ENCODE peak calls at places on chromosomes 7 and 10, in five cellular contexts. H is HCT116; I is uterus; T is naive thymus-derived CD4-positive, alpha-beta T cell; R is cardiac muscle cell. N is an unnamed sample.

GRCh38 chr7:124412531-124412930 is 353.1 kb downstream of the GPR37 start:
- DNase-seq in H (no peak), I (no peak), T (no peak), R (no peak), N (no peak)

GRCh38 chr7:114502454-114503254 is 88.0 kb downstream of the FOXP2 start:
- DNase-seq in H (no peak), I (no peak), T (no peak), R (peak; percentile 67), N (no peak)

GRCh38 chr7:91083855-91084644 is 180.2 kb upstream of the FZD1 start:
- DNase-seq in H (no peak), I (no peak), T (no peak), R (peak; percentile 17), N (no peak)

GRCh38 chr7:138606251-138606650 is 94.9 kb downstream of the SVOPL start:
- DNase-seq in H (no peak), I (no peak), T (no peak), R (no peak), N (no peak)

GRCh38 chr10:46526682-46527038 is 29.8 kb downstream of the GPRIN2 start:
- DNase-seq in H (no peak), I (peak; percentile 14), T (no peak), R (no peak), N (no peak)

GRCh38 chr7:35463176-35463575 is 209.3 kb upstream of the TBX20 start:
- DNase-seq in H (no peak), I (no peak), T (no peak), R (no peak), N (no peak)

GRCh38 chr7:129522088-129522970 is 20.0 kb downstream of the SMKR1 start:
- DNase-seq in H (no peak), I (no peak), T (no peak), R (peak; percentile 6), N (no peak)

GRCh38 chr7:129958643-129959479 is 6.1 kb upstream of the UBE2H start:
- DNase-seq in H (peak; percentile 69), I (no peak), T (no peak), R (peak; percentile 81), N (no peak)

GRCh38 chr7:137572071-137572784 is 228.7 kb upstream of the PTN start:
- DNase-seq in H (no peak), I (no peak), T (no peak), R (no peak), N (no peak)

GRCh38 chr10:79434816-79435215 is 10.6 kb downstream of the ZCCHC24 start:
- DNase-seq in H (no peak), I (peak; percentile 83), T (no peak), R (peak; percentile 76), N (no peak)

GRCh38 chr7:7830122-7830878 is 111.9 kb upstream of the RPA3 start:
- DNase-seq in H (no peak), I (no peak), T (no peak), R (no peak), N (no peak)

GRCh38 chr10:70597856-70598815 is 4.4 kb downstream of the PRF1 start:
- DNase-seq in H (no peak), I (no peak), T (no peak), R (no peak), N (no peak)

GRCh38 chr7:70032673-70033072 is 434.4 kb downstream of the AUTS2 start:
- DNase-seq in H (no peak), I (no peak), T (no peak), R (no peak), N (no peak)

GRCh38 chr10:114682532-114682931 is 24.5 kb upstream of the ABLIM1 start:
- DNase-seq in H (no peak), I (no peak), T (no peak), R (peak; percentile 27), N (no peak)

GRCh38 chr10:47381427-47382379 is 2.4 kb downstream of the ZNF488 start:
- DNase-seq in H (no peak), I (no peak), T (no peak), R (no peak), N (no peak)

GRCh38 chr10:30185916-30186315 is 126.5 kb upstream of the JCAD start:
- DNase-seq in H (no peak), I (no peak), T (no peak), R (peak; percentile 89), N (no peak)

GRCh38 chr7:76358478-76359110 is at the start of gene YWHAG:
- DNase-seq in H (peak; percentile 59), I (no peak), T (no peak), R (peak; percentile 92), N (peak; percentile 54)

GRCh38 chr10:101817542-101818118 is 614 bp downstream of the OGA start:
- DNase-seq in H (peak; percentile 83), I (peak; percentile 93), T (no peak), R (peak; percentile 97), N (peak; percentile 84)

GRCh38 chr7:120799813-120800483 is 58.0 kb downstream of the TSPAN12 start:
- DNase-seq in H (no peak), I (no peak), T (no peak), R (no peak), N (no peak)

GRCh38 chr10:52756295-52756694 is 16.3 kb downstream of the MBL2 start:
- DNase-seq in H (no peak), I (no peak), T (no peak), R (peak; percentile 37), N (no peak)

GRCh38 chr10:44703241-44704155 is 207.6 kb upstream of the TMEM72 start:
- DNase-seq in H (no peak), I (no peak), T (no peak), R (peak; percentile 81), N (no peak)

GRCh38 chr7:65938336-65938895 is 43.6 kb downstream of the GUSB start:
- DNase-seq in H (no peak), I (no peak), T (no peak), R (peak; percentile 21), N (no peak)

GRCh38 chr7:130273081-130273699 is 6.5 kb downstream of the CPA2 start:
- DNase-seq in H (no peak), I (peak; percentile 68), T (peak; percentile 14), R (peak; percentile 73), N (no peak)

GRCh38 chr7:134828361-134828760 is 48.9 kb downstream of the CALD1 start:
- DNase-seq in H (no peak), I (no peak), T (no peak), R (peak; percentile 50), N (no peak)

GRCh38 chr7:134829381-134829986 is 50.0 kb downstream of the CALD1 start:
- DNase-seq in H (no peak), I (no peak), T (no peak), R (no peak), N (no peak)

GRCh38 chr7:134826105-134826504 is 46.7 kb downstream of the CALD1 start:
- DNase-seq in H (no peak), I (no peak), T (no peak), R (peak; percentile 93), N (no peak)

GRCh38 chr7:134827436-134827835 is 48.0 kb downstream of the CALD1 start:
- DNase-seq in H (no peak), I (no peak), T (no peak), R (no peak), N (no peak)

GRCh38 chr7:134827889-134828288 is 48.5 kb downstream of the CALD1 start:
- DNase-seq in H (no peak), I (no peak), T (no peak), R (peak; percentile 94), N (no peak)
- H3K4me1 ChIP-seq in H (no peaks in the 10 kb centered on the region), I (peaks cover 4% of the 10 kb centered on the region), T (no peaks in the 10 kb centered on the region), R (no peaks in the 10 kb centered on the region), N (peaks cover 96% of the 10 kb centered on the region)

GRCh38 chr7:134212576-134213546 is 85.7 kb downstream of the LRGUK start:
- DNase-seq in H (no peak), I (no peak), T (no peak), R (peak; percentile 25), N (no peak)
- H3K4me1 ChIP-seq in H (no peaks in the 10 kb centered on the region), I (no peaks in the 10 kb centered on the region), T (no peaks in the 10 kb centered on the region), R (no peaks in the 10 kb centered on the region), N (no peaks in the 10 kb centered on the region)

GRCh38 chr7:30896041-30896440 is 15.6 kb upstream of the AQP1 start:
- DNase-seq in H (no peak), I (no peak), T (no peak), R (peak; percentile 75), N (no peak)

GRCh38 chr7:30898411-30898810 is 13.2 kb upstream of the AQP1 start:
- DNase-seq in H (no peak), I (no peak), T (no peak), R (no peak), N (no peak)

GRCh38 chr7:30894866-30895408 is 16.7 kb upstream of the AQP1 start:
- DNase-seq in H (no peak), I (no peak), T (no peak), R (peak; percentile 25), N (no peak)

GRCh38 chr7:30897770-30898169 is 13.9 kb upstream of the AQP1 start:
- DNase-seq in H (no peak), I (no peak), T (no peak), R (no peak), N (no peak)

DNA sequence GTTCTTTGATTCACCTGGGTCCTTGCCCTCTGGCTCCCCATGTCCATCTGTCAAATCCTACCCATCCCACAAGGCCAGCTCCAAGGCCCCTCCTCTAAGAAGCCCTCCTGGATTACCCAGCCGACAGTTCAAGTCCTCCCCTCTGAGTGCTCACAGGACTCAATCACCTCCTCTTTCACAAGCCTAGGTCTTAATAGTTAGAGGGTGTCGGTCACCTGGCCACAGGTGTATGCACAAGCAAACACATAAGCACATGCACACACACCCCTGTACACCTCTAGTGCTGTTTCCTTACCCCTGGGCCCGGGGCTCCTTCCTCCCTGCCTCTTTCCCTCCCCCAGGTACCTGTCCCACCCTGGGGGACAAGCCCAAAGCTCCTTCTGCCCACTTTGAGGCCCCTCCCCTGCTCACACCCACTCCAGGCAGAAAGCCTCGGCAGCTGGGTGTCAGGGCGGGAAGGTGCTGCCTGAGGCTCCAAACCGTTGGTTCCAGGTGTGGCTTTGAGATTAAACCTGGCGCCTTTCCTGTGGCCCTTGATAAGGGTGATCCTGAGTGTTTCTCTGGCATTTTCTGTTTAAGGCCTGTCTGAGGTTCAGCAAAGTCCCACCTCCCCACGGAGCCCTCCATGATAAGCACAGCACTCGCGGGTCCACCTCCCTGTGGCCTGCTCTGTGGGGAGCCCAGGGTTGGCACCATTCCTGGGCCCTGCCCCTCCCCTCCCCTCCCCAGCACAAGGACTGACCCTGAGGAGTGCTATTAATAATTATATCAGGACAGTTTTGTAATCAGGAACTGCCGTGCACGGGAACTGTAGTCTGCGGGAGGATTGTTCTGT is 14.7 kb upstream of the AQP1 start:
- DNase-seq in H (no peak), I (no peak), T (no peak), R (peak; percentile 55), N (no peak)
- H3K4me1 ChIP-seq in H (peaks cover 3% of the 10 kb centered on the region), I (no peaks in the 10 kb centered on the region), T (no peaks in the 10 kb centered on the region), R (peaks cover 8% of the 10 kb centered on the region), N (peaks cover 28% of the 10 kb centered on the region)

DNA sequence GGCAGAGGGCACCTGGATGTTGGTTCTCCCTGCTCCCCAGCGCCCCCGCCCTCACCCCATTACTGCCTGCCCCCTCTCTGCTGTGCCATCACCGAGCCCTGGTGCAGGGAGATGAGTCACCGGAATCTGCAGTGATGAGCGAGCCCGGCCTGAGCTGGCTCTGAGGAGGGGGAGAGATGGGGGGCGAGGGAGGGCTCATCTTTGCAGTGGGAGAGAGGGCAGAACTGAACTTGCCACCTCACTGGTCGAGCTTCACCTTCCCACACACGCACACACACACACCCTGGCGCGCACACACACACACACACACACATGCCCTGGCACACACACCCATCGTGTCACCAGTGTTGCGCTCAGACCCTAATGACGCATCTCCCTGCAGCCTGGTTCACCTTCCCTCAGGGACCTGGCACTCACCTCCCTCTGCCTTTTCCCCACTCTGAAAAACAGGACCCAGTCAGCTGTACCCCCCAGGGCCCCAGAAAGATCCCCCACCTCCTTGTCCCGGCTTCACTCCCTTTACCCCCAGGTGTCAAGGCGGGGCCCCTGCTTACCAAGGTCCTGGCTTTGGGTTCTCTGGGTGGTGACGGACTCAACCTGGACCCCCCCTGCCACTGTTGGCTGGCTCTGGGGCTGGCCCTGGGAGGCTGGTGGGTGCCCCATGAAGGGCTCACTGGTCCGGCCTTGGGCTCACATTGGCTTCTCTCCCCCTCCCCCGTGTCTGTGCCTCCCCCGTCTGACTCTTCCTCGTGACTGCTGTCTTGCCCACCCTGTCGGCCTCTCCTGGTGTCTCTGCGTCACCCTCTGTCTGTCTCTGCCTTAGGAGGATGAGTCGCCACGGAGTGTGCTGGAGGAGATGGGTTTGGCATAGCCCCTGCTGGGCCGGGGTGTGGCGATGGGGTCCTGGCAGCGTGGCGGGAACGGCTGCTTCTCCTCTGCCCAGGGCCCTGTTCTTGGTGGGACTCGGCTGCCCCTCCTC is 5.4 kb downstream of the VGF start:
- DNase-seq in H (no peak), I (no peak), T (no peak), R (no peak), N (no peak)
- H3K4me1 ChIP-seq in H (peaks cover 97% of the 10 kb centered on the region), I (peaks cover 10% of the 10 kb centered on the region), T (peaks cover 16% of the 10 kb centered on the region), R (peaks cover 12% of the 10 kb centered on the region), N (peaks cover 22% of the 10 kb centered on the region)